ENCODE peak calls at places on chromosome 7, in ten cellular contexts. U is IMR-90; Y is sciatic nerve; I is fibroblast of lung; A is HTR-8/SVneo; C is dorsolateral prefrontal cortex; O is cardiac muscle cell; V is stimulated activated CD4-positive, alpha-beta T cell treated with anti-CD3 and anti-CD28 coated beads, Interleukin-2, amount 100 ng/mL, for 48 hours; M is WTC11; T is SW480. X is an unnamed sample.

GRCh38 chr7:103915958-103916357 is 73.5 kb downstream of the RELN start:
- DNase-seq in U (peak; percentile 74), Y (no peak), I (peak; percentile 54), A (no peak), C (no peak), O (no peak), V (no peak), M (no peak), T (peak; percentile 38), X (no peak)

GRCh38 chr7:131449373-131449902 is 107.0 kb downstream of the PODXL start:
- DNase-seq in U (no peak), Y (no peak), I (no peak), A (no peak), C (no peak), O (no peak), V (no peak), M (no peak), T (no peak), X (no peak)

GRCh38 chr7:54773472-54774399 is 14.7 kb upstream of the SEC61G start:
- DNase-seq in U (peak; percentile 84), Y (peak; percentile 89), I (peak; percentile 87), A (peak; percentile 72), C (peak; percentile 72), O (peak; percentile 87), V (peak; percentile 53), M (peak; percentile 89), T (peak; percentile 93), X (peak; percentile 84)

GRCh38 chr7:96080021-96080420 is 241.9 kb downstream of the SLC25A13 start:
- DNase-seq in U (peak; percentile 37), Y (no peak), I (peak; percentile 17), A (no peak), C (no peak), O (no peak), V (no peak), M (no peak), T (peak; percentile 45), X (peak; percentile 12)

GRCh38 chr7:7209412-7210050 is 27.2 kb downstream of the C1GALT1 start:
- DNase-seq in U (no peak), Y (no peak), I (no peak), A (no peak), C (no peak), O (no peak), V (no peak), M (peak; percentile 32), T (no peak), X (no peak)

GRCh38 chr7:142693911-142694310 is 55.4 kb upstream of the PRSS1 start:
- DNase-seq in U (no peak), Y (no peak), I (no peak), A (no peak), C (no peak), O (no peak), V (no peak), M (no peak), T (no peak), X (no peak)

GRCh38 chr7:120337308-120337907 is 64.4 kb downstream of the KCND2 start:
- DNase-seq in U (peak; percentile 0), Y (no peak), I (peak; percentile 4), A (no peak), C (no peak), O (peak; percentile 35), V (no peak), M (no peak), T (no peak), X (peak; percentile 3)

GRCh38 chr7:8151161-8151560 is 110.8 kb downstream of the ICA1 start:
- DNase-seq in U (no peak), Y (no peak), I (no peak), A (no peak), C (no peak), O (no peak), V (no peak), M (no peak), T (no peak), X (no peak)

GRCh38 chr7:151012921-151013347 is 11.4 kb downstream of the ATG9B start:
- DNase-seq in U (no peak), Y (no peak), I (peak; percentile 33), A (peak; percentile 54), C (no peak), O (peak; percentile 71), V (no peak), M (peak; percentile 68), T (no peak), X (peak; percentile 33)

GRCh38 chr7:138979988-138980574 is 1.1 kb downstream of the KIAA1549 start:
- DNase-seq in U (no peak), Y (no peak), I (no peak), A (no peak), C (no peak), O (peak; percentile 61), V (no peak), M (no peak), T (no peak), X (peak; percentile 17)

GRCh38 chr7:10646249-10646648 is 327.4 kb upstream of the PHF14 start:
- DNase-seq in U (no peak), Y (no peak), I (peak; percentile 12), A (no peak), C (no peak), O (no peak), V (no peak), M (no peak), T (no peak), X (no peak)

GRCh38 chr7:69738396-69738889 is 140.2 kb downstream of the AUTS2 start:
- DNase-seq in U (no peak), Y (no peak), I (peak; percentile 6), A (no peak), C (no peak), O (peak; percentile 58), V (no peak), M (no peak), T (no peak), X (peak; percentile 37)

GRCh38 chr7:74418076-74418475 is 35.6 kb upstream of the GTF2IRD1 start:
- DNase-seq in U (no peak), Y (no peak), I (no peak), A (no peak), C (no peak), O (no peak), V (no peak), M (no peak), T (no peak), X (no peak)

GRCh38 chr7:150383710-150384397 is 4.7 kb downstream of the ZNF775 start:
- DNase-seq in U (no peak), Y (peak; percentile 89), I (no peak), A (no peak), C (peak; percentile 98), O (peak; percentile 90), V (no peak), M (peak; percentile 96), T (peak; percentile 90), X (no peak)

GRCh38 chr7:96273716-96274115 is 48.2 kb downstream of the SLC25A13 start:
- DNase-seq in U (no peak), Y (no peak), I (no peak), A (no peak), C (no peak), O (no peak), V (no peak), M (no peak), T (no peak), X (peak; percentile 14)

GRCh38 chr7:372546-372938 is 82.6 kb downstream of the FOXL3 start:
- DNase-seq in U (no peak), Y (peak; percentile 50), I (no peak), A (no peak), C (no peak), O (no peak), V (no peak), M (no peak), T (no peak), X (no peak)

GRCh38 chr7:16670021-16670420 is 24.0 kb downstream of the BZW2 start:
- DNase-seq in U (peak; percentile 82), Y (no peak), I (peak; percentile 71), A (no peak), C (no peak), O (no peak), V (no peak), M (no peak), T (no peak), X (peak; percentile 49)

GRCh38 chr7:20240080-20240926 is 23.1 kb upstream of the MACC1 start:
- DNase-seq in U (no peak), Y (no peak), I (no peak), A (no peak), C (no peak), O (no peak), V (no peak), M (no peak), T (no peak), X (no peak)

GRCh38 chr7:98107313-98107691 is 640 bp downstream of the LMTK2 start:
- DNase-seq in U (no peak), Y (no peak), I (peak; percentile 3), A (no peak), C (no peak), O (peak; percentile 34), V (no peak), M (peak; percentile 39), T (peak; percentile 56), X (no peak)

GRCh38 chr7:151059362-151060112 is at the start of gene SLC4A2:
- DNase-seq in U (peak; percentile 58), Y (peak; percentile 90), I (peak; percentile 64), A (peak; percentile 73), C (peak; percentile 76), O (peak; percentile 80), V (peak; percentile 65), M (peak; percentile 76), T (peak; percentile 59), X (peak; percentile 69)

GRCh38 chr7:71633571-71634008 is 501.6 kb downstream of the GALNT17 start:
- DNase-seq in U (peak; percentile 3), Y (no peak), I (peak; percentile 89), A (peak; percentile 51), C (no peak), O (peak; percentile 11), V (no peak), M (no peak), T (peak; percentile 81), X (peak; percentile 93)

GRCh38 chr7:157738064-157738460 is 401.3 kb downstream of the DNAJB6 start:
- DNase-seq in U (no peak), Y (no peak), I (no peak), A (peak; percentile 10), C (peak; percentile 1), O (peak; percentile 45), V (no peak), M (peak; percentile 27), T (no peak), X (no peak)

GRCh38 chr7:50068850-50069551 is 24.0 kb downstream of the ZPBP start:
- DNase-seq in U (no peak), Y (no peak), I (no peak), A (no peak), C (no peak), O (no peak), V (no peak), M (no peak), T (peak; percentile 39), X (peak; percentile 67)

GRCh38 chr7:137443616-137444015 is 100.1 kb upstream of the PTN start:
- DNase-seq in U (peak; percentile 71), Y (no peak), I (peak; percentile 85), A (no peak), C (no peak), O (no peak), V (no peak), M (no peak), T (no peak), X (peak; percentile 89)

GRCh38 chr7:111082351-111082750 is 8.6 kb upstream of the LRRN3 start:
- DNase-seq in U (peak; percentile 53), Y (no peak), I (no peak), A (no peak), C (no peak), O (no peak), V (no peak), M (no peak), T (no peak), X (peak; percentile 75)

GRCh38 chr7:2425749-2426148 is 22.3 kb downstream of the CHST12 start:
- DNase-seq in U (no peak), Y (no peak), I (no peak), A (no peak), C (no peak), O (no peak), V (no peak), M (no peak), T (no peak), X (no peak)

GRCh38 chr7:45342236-45342635 is 184.6 kb downstream of the RAMP3 start:
- DNase-seq in U (no peak), Y (no peak), I (no peak), A (no peak), C (no peak), O (no peak), V (no peak), M (no peak), T (peak; percentile 55), X (no peak)

GRCh38 chr7:47325337-47325736 is 256.6 kb downstream of the TNS3 start:
- DNase-seq in U (no peak), Y (no peak), I (no peak), A (no peak), C (no peak), O (no peak), V (no peak), M (no peak), T (no peak), X (no peak)